ENCODE peak calls at places on chromosomes 1 and 21, in nine cellular contexts. R is AG09309, C is WERI-Rb-1, M is H7, K is HFF-Myc, I is mucosa of descending colon, U is epithelial cell of proximal tubule, V is OCI-LY7, N is left lung. O is an unnamed sample.

GRCh38 chr21:37511848-37512247 is 145.3 kb downstream of the DYRK1A start:
- DNase-seq in N (no peak), R (no peak), K (no peak), I (no peak), M (no peak), U (no peak), C (no peak), V (no peak), O (no peak)

GRCh38 chr1:226919587-226919986 is 20.5 kb upstream of the COQ8A start:
- DNase-seq in N (no peak), K (no peak), V (no peak), C (no peak), U (no peak), M (no peak), I (no peak), R (no peak), O (no peak)

GRCh38 chr1:111220302-111220890 is 7.1 kb upstream of the CHI3L2 start:
- DNase-seq in C (no peak), K (no peak), R (no peak), N (no peak), I (no peak), V (no peak), M (no peak), U (no peak), O (no peak)

GRCh38 chr1:97160796-97161195 is 439.2 kb downstream of the PTBP2 start:
- DNase-seq in K (no peak), I (no peak), R (no peak), U (no peak), M (no peak), C (no peak), N (no peak), V (no peak), O (no peak)

GRCh38 chr1:184296466-184297243 is 90.2 kb upstream of the C1orf21 start:
- DNase-seq in I (peak), N (peak), R (peak), M (no peak), V (no peak), C (peak), K (peak), U (no peak), O (peak)

GRCh38 chr1:15154480-15155036 is 1.0 kb downstream of the TMEM51 start:
- DNase-seq in V (no peak), U (no peak), R (no peak), I (peak), N (peak), K (no peak), C (no peak), M (peak), O (no peak)

GRCh38 chr1:181097242-181097641 is 8.7 kb downstream of the IER5 start:
- DNase-seq in I (no peak), N (no peak), V (no peak), C (no peak), M (no peak), U (no peak), R (no peak), K (no peak), O (no peak)

GRCh38 chr1:109776911-109777310 is 13.2 kb upstream of the EPS8L3 start:
- DNase-seq in I (peak), M (peak), K (no peak), R (no peak), U (no peak), C (peak), N (peak), V (peak), O (no peak)

GRCh38 chr1:212413902-212414327 is 771 bp downstream of the PACC1 start:
- DNase-seq in V (no peak), M (no peak), U (no peak), K (no peak), R (no peak), N (no peak), I (no peak), C (no peak), O (no peak)

GRCh38 chr1:217138839-217139466 is 415.7 kb upstream of the ESRRG start:
- DNase-seq in M (peak), C (no peak), I (no peak), N (no peak), K (no peak), V (no peak), U (no peak), R (no peak), O (no peak)

GRCh38 chr1:37764888-37765441 is at the start of gene EPHA10:
- DNase-seq in N (no peak), M (peak), U (no peak), I (no peak), R (no peak), K (no peak), V (no peak), C (peak), O (no peak)

GRCh38 chr1:204885288-204885711 is 14.6 kb downstream of the NFASC start:
- DNase-seq in R (peak), M (no peak), N (no peak), K (no peak), V (no peak), U (no peak), C (no peak), I (peak), O (no peak)

GRCh38 chr1:64631346-64632052 is 113.4 kb upstream of the RAVER2 start:
- DNase-seq in C (no peak), N (no peak), V (no peak), I (no peak), K (no peak), M (no peak), U (no peak), R (no peak), O (no peak)

GRCh38 chr21:25909341-25909740 is 174.6 kb downstream of the GABPA start:
- DNase-seq in M (no peak), I (no peak), U (no peak), V (no peak), N (no peak), C (no peak), K (no peak), R (no peak), O (no peak)

GRCh38 chr1:45685308-45686080 is 839 bp downstream of the GPBP1L1 start:
- DNase-seq in N (no peak), V (peak), K (no peak), C (no peak), M (no peak), R (no peak), I (peak), U (no peak), O (no peak)

GRCh38 chr1:221696045-221696444 is 45.8 kb downstream of the DUSP10 start:
- DNase-seq in R (no peak), V (no peak), U (no peak), I (no peak), C (no peak), M (no peak), K (no peak), N (no peak), O (no peak)

GRCh38 chr1:93804412-93804811 is 74.6 kb downstream of the DNTTIP2 start:
- DNase-seq in U (no peak), K (peak), V (no peak), N (peak), C (no peak), R (peak), M (no peak), I (no peak), O (peak)
- H3K4me3 ChIP-seq in U (no peak), K (no peak), V (no peak), N (no peak), C (no peak), R (no peak), M (no peak), I (no peak), O (no peak)

GRCh38 chr1:178578541-178578940 is 65.6 kb downstream of the TEX35 start:
- DNase-seq in N (no peak), R (no peak), V (peak), M (no peak), I (no peak), C (no peak), K (no peak), U (no peak), O (no peak)

GRCh38 chr1:178577882-178578281 is 65.0 kb downstream of the TEX35 start:
- DNase-seq in R (no peak), I (no peak), U (no peak), N (no peak), V (no peak), C (no peak), K (no peak), M (no peak), O (no peak)

GRCh38 chr1:178575611-178576331 is 62.9 kb downstream of the TEX35 start:
- DNase-seq in V (peak), N (no peak), I (no peak), C (no peak), K (no peak), M (peak), R (no peak), U (no peak), O (no peak)

GRCh38 chr1:178579095-178579494 is 66.2 kb downstream of the TEX35 start:
- DNase-seq in I (no peak), N (no peak), M (no peak), R (no peak), K (no peak), C (no peak), U (no peak), V (peak), O (no peak)

DNA sequence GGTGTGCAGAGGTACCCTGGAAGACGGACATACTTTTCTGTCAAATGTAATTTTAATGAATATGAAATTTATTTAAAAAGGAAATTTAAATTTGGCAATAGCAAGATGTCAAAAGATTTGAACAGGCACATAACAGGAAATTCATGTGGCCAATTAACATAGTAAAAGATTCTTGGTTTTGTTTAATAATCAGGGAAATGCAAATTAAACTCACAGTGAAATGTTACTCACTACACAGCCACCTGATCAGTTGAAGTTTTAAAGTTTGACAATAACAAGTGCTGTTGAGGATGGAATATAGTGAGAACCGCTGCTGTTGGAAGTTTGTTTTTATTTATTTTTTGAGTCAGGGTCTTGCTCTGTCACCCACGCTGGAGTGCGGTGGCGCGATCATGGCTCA is 63.9 kb downstream of the TEX35 start:
- DNase-seq in V (peak), I (no peak), N (no peak), U (no peak), R (no peak), M (no peak), K (no peak), C (no peak), O (no peak)
- H3K4me3 ChIP-seq in V (peak), I (no peak), N (no peak), U (no peak), R (no peak), M (no peak), K (no peak), C (no peak), O (no peak)

DNA sequence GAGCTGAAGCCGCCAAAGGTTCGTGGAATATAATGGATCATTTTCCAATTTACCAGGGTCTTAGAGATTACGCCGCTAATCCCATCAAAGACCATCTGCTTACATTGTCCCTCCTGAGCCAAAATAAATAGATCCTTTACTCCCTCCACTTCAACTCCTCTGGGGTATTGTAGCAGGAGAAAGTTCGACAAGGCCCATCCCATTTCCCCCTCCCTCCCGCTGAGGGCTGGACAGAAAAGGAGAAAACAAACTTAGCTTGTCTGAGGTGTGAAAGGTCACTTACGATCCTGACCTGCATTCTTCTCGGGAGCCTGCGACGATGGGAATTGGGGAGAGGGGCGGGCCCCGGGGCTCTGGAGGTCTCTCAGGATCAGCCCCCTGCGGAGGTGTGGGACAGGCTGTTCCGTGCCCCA is 60.8 kb downstream of the MEF2D start:
- DNase-seq in U (no peak), I (no peak), M (peak), V (no peak), R (no peak), C (peak), N (no peak), K (no peak), O (no peak)
- H3K4me3 ChIP-seq in U (no peak), I (no peak), M (peak), V (no peak), R (no peak), C (no peak), N (no peak), K (no peak), O (no peak)

GRCh38 chr1:28118640-28119307 is 30.4 kb upstream of the EYA3 start:
- DNase-seq in C (no peak), I (no peak), R (no peak), U (no peak), N (no peak), M (no peak), K (no peak), V (no peak), O (no peak)

GRCh38 chr1:28111157-28111556 is 22.7 kb upstream of the EYA3 start:
- DNase-seq in R (no peak), U (no peak), I (no peak), N (peak), V (no peak), C (no peak), K (no peak), M (no peak), O (no peak)

GRCh38 chr1:28114844-28115243 is 26.4 kb upstream of the EYA3 start:
- DNase-seq in V (no peak), U (no peak), N (no peak), M (no peak), R (no peak), C (no peak), K (no peak), I (no peak), O (no peak)

GRCh38 chr1:28112388-28113311 is 24.2 kb upstream of the EYA3 start:
- DNase-seq in M (no peak), C (peak), V (peak), R (no peak), N (peak), I (peak), K (no peak), U (peak), O (no peak)

GRCh38 chr1:28115267-28115666 is 26.9 kb upstream of the EYA3 start:
- DNase-seq in V (no peak), K (no peak), R (no peak), U (no peak), I (peak), M (no peak), C (no peak), N (peak), O (no peak)
- H3K4me3 ChIP-seq in V (no peak), K (no peak), R (no peak), U (no peak), I (no peak), M (no peak), C (no peak), N (no peak), O (no peak)

GRCh38 chr1:52034050-52034384 is 407 bp upstream of the KTI12 start:
- DNase-seq in N (no peak), U (no peak), M (no peak), I (no peak), C (no peak), R (no peak), K (no peak), V (no peak), O (no peak)

GRCh38 chr1:52032785-52033131 is 852 bp downstream of the KTI12 start:
- DNase-seq in I (peak), R (no peak), K (no peak), C (no peak), V (peak), M (peak), N (peak), U (no peak), O (peak)

GRCh38 chr1:52028328-52028727 is 5.3 kb downstream of the KTI12 start:
- DNase-seq in K (no peak), R (no peak), N (no peak), I (no peak), U (no peak), M (no peak), C (no peak), V (no peak), O (no peak)

GRCh38 chr1:52033190-52034049 is at the start of gene KTI12:
- DNase-seq in V (peak), R (peak), M (peak), N (peak), I (peak), C (peak), U (no peak), K (peak), O (peak)

GRCh38 chr1:52032124-52032784 is 1.4 kb downstream of the KTI12 start:
- DNase-seq in M (peak), V (peak), K (no peak), I (no peak), C (no peak), U (no peak), R (no peak), N (no peak), O (no peak)
- H3K4me3 ChIP-seq in M (peak), V (peak), K (peak), I (peak), C (no peak), U (peak), R (peak), N (peak), O (peak)

DNA sequence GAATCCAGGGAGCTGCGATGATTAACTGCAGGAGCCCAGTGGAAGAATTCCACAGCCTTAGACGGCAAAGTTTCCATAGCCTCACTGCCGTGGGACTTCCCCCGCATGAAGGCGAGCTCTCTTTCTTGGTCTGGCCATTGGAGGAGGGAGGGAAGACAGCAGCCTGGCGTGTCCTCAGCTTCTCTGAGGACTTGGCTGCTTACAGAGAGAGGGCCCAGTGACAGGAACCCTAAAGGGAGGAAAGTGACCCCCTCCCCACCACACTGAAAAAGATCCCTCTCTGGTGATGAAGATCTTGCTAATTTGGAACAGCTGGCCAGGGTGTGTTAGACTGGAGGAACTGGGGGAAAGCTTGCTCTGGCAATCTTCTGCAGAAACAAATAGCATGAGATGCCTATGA is 41.0 kb downstream of the ATP2B4 start:
- DNase-seq in C (no peak), K (no peak), U (no peak), R (no peak), N (no peak), V (no peak), I (no peak), M (no peak), O (no peak)
- H3K4me3 ChIP-seq in C (no peak), K (no peak), U (no peak), R (no peak), N (no peak), V (no peak), I (no peak), M (no peak), O (no peak)

GRCh38 chr1:173148971-173149370 is 58.2 kb downstream of the TNFSF4 start:
- DNase-seq in R (no peak), U (no peak), K (no peak), N (no peak), C (no peak), M (no peak), I (no peak), V (no peak), O (no peak)

GRCh38 chr1:173149887-173150286 is 57.2 kb downstream of the TNFSF4 start:
- DNase-seq in K (no peak), I (no peak), M (no peak), V (no peak), C (no peak), R (peak), N (no peak), U (no peak), O (peak)

GRCh38 chr1:173152585-173152984 is 54.5 kb downstream of the TNFSF4 start:
- DNase-seq in M (no peak), V (no peak), R (no peak), U (no peak), I (no peak), K (no peak), N (no peak), C (no peak), O (no peak)

GRCh38 chr1:173150795-173151194 is 56.3 kb downstream of the TNFSF4 start:
- DNase-seq in I (no peak), R (no peak), N (no peak), M (no peak), C (no peak), V (no peak), U (no peak), K (no peak), O (no peak)

GRCh38 chr1:173153503-173153902 is 53.6 kb downstream of the TNFSF4 start:
- DNase-seq in R (no peak), N (no peak), K (no peak), M (no peak), C (no peak), U (no peak), V (no peak), I (no peak), O (no peak)
- H3K4me3 ChIP-seq in R (no peak), N (no peak), K (no peak), M (no peak), C (no peak), U (no peak), V (no peak), I (no peak), O (no peak)

DNA sequence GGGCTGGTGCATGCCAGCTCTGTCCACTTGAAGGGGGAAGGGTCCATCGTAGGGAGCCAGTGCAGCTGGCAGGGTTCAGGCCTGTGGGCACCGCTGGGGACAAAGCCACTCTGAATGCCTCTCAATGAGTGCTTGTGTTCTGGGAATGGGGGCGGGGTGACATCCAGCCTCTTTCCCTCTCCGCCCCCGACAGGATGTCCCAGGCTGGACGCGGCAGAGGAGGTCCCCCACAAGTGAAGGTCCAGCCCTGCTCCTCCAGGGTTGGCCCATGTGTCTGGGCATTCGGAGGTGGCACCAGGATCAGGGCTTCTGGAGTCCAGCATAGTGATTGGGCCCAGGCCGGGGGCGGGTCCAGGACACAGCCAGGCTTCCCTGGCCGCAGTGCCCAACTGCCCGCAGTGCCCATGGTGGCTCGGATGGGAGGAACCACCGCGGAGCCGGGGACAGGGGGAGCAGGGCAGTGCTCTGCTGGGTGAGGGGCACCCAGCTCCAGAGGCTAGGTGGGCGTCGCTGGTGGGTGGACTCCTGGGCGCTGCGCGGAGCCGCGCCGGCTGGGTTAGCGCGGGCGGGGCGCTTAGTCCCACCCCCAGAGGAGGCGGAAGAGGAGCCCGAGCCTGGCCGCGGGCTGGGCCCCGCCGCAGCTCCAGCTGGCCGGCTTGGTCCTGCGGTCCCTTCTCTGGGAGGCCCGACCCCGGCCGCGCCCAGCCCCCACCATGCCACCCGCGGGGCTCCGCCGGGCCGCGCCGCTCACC is at the start of gene SHISA4:
- DNase-seq in R (no peak), V (no peak), K (no peak), U (no peak), C (peak), I (peak), N (peak), M (peak), O (no peak)
- H3K4me3 ChIP-seq in R (peak), V (no peak), K (peak), U (peak), C (peak), I (peak), N (peak), M (peak), O (peak)